ENCODE peak calls at places on chromosome 15, in nine cellular contexts. One of them, this sample, is unnamed.

GRCh38 chr15:25690673-25691543 is 172.2 kb downstream of the ATP10A start:
- DNase-seq in Right ventricle myocardium inferior: no peak
- DNase-seq in fibroblast of lung: peak
- DNase-seq in NCI-H345: no peak
- DNase-seq in NCI-H774: no peak
- DNase-seq in NCI-H1417: no peak
- DNase-seq in SIG-M5: no peak
- DNase-seq in fibroblast of pulmonary artery: peak
- DNase-seq in iPS-NIHi11: no peak
- DNase-seq in this sample: no peak

GRCh38 chr15:59174846-59175831 is 31.5 kb upstream of the LDHAL6B start:
- DNase-seq in Right ventricle myocardium inferior: no peak
- DNase-seq in fibroblast of lung: peak
- DNase-seq in NCI-H345: peak
- DNase-seq in NCI-H774: peak
- DNase-seq in NCI-H1417: peak
- DNase-seq in SIG-M5: no peak
- DNase-seq in fibroblast of pulmonary artery: peak
- DNase-seq in iPS-NIHi11: peak
- DNase-seq in this sample: peak

GRCh38 chr15:70427120-70427519 is 329.4 kb upstream of the TLE3 start:
- DNase-seq in Right ventricle myocardium inferior: no peak
- DNase-seq in fibroblast of lung: no peak
- DNase-seq in NCI-H345: no peak
- DNase-seq in NCI-H774: no peak
- DNase-seq in NCI-H1417: no peak
- DNase-seq in SIG-M5: no peak
- DNase-seq in fibroblast of pulmonary artery: peak
- DNase-seq in iPS-NIHi11: no peak
- DNase-seq in this sample: peak

GRCh38 chr15:31372635-31373091 is 46.0 kb downstream of the KLF13 start:
- DNase-seq in Right ventricle myocardium inferior: peak
- DNase-seq in fibroblast of lung: peak
- DNase-seq in NCI-H345: no peak
- DNase-seq in NCI-H774: no peak
- DNase-seq in NCI-H1417: no peak
- DNase-seq in SIG-M5: no peak
- DNase-seq in fibroblast of pulmonary artery: peak
- DNase-seq in iPS-NIHi11: peak
- DNase-seq in this sample: no peak

GRCh38 chr15:29638781-29639180 is 183.5 kb downstream of the TJP1 start:
- DNase-seq in Right ventricle myocardium inferior: no peak
- DNase-seq in fibroblast of lung: peak
- DNase-seq in NCI-H345: no peak
- DNase-seq in NCI-H774: no peak
- DNase-seq in NCI-H1417: no peak
- DNase-seq in SIG-M5: no peak
- DNase-seq in fibroblast of pulmonary artery: no peak
- DNase-seq in iPS-NIHi11: no peak
- DNase-seq in this sample: no peak

GRCh38 chr15:81939604-81940440 is 106.0 kb downstream of the MEX3B start:
- DNase-seq in Right ventricle myocardium inferior: no peak
- DNase-seq in fibroblast of lung: peak
- DNase-seq in NCI-H345: no peak
- DNase-seq in NCI-H774: no peak
- DNase-seq in NCI-H1417: peak
- DNase-seq in SIG-M5: no peak
- DNase-seq in fibroblast of pulmonary artery: peak
- DNase-seq in iPS-NIHi11: peak
- DNase-seq in this sample: no peak

GRCh38 chr15:63319065-63319464 is 41.7 kb downstream of the APH1B start:
- DNase-seq in Right ventricle myocardium inferior: no peak
- DNase-seq in fibroblast of lung: no peak
- DNase-seq in NCI-H345: no peak
- DNase-seq in NCI-H774: no peak
- DNase-seq in NCI-H1417: no peak
- DNase-seq in SIG-M5: no peak
- DNase-seq in fibroblast of pulmonary artery: no peak
- DNase-seq in iPS-NIHi11: no peak
- DNase-seq in this sample: no peak

GRCh38 chr15:89770041-89770440 is 6.1 kb upstream of the MESP2 start:
- DNase-seq in Right ventricle myocardium inferior: no peak
- DNase-seq in fibroblast of lung: peak
- DNase-seq in NCI-H345: no peak
- DNase-seq in NCI-H774: no peak
- DNase-seq in NCI-H1417: no peak
- DNase-seq in SIG-M5: no peak
- DNase-seq in fibroblast of pulmonary artery: peak
- DNase-seq in iPS-NIHi11: no peak
- DNase-seq in this sample: no peak

GRCh38 chr15:66774001-66774814 is 72.2 kb downstream of the SMAD6 start:
- DNase-seq in Right ventricle myocardium inferior: peak
- DNase-seq in fibroblast of lung: peak
- DNase-seq in NCI-H345: peak
- DNase-seq in NCI-H774: peak
- DNase-seq in NCI-H1417: peak
- DNase-seq in SIG-M5: no peak
- DNase-seq in fibroblast of pulmonary artery: peak
- DNase-seq in iPS-NIHi11: peak
- DNase-seq in this sample: peak

GRCh38 chr15:77656294-77656693 is 23.6 kb upstream of the LINGO1 start:
- DNase-seq in Right ventricle myocardium inferior: no peak
- DNase-seq in fibroblast of lung: no peak
- DNase-seq in NCI-H345: no peak
- DNase-seq in NCI-H774: no peak
- DNase-seq in NCI-H1417: no peak
- DNase-seq in SIG-M5: no peak
- DNase-seq in fibroblast of pulmonary artery: no peak
- DNase-seq in iPS-NIHi11: no peak
- DNase-seq in this sample: no peak

GRCh38 chr15:82647045-82647834 is at the start of gene CPEB1:
- DNase-seq in Right ventricle myocardium inferior: no peak
- DNase-seq in fibroblast of lung: peak
- DNase-seq in NCI-H345: peak
- DNase-seq in NCI-H774: no peak
- DNase-seq in NCI-H1417: no peak
- DNase-seq in SIG-M5: no peak
- DNase-seq in fibroblast of pulmonary artery: peak
- DNase-seq in iPS-NIHi11: peak
- DNase-seq in this sample: no peak

GRCh38 chr15:93029613-93030429 is 59.2 kb downstream of the RGMA start:
- DNase-seq in Right ventricle myocardium inferior: no peak
- DNase-seq in fibroblast of lung: peak
- DNase-seq in NCI-H345: no peak
- DNase-seq in NCI-H774: no peak
- DNase-seq in NCI-H1417: no peak
- DNase-seq in SIG-M5: no peak
- DNase-seq in fibroblast of pulmonary artery: peak
- DNase-seq in iPS-NIHi11: peak
- DNase-seq in this sample: peak

GRCh38 chr15:62920569-62921502 is 121.7 kb upstream of the TPM1 start:
- DNase-seq in Right ventricle myocardium inferior: peak
- DNase-seq in fibroblast of lung: peak
- DNase-seq in NCI-H345: no peak
- DNase-seq in NCI-H774: no peak
- DNase-seq in NCI-H1417: no peak
- DNase-seq in SIG-M5: no peak
- DNase-seq in fibroblast of pulmonary artery: peak
- DNase-seq in iPS-NIHi11: no peak
- DNase-seq in this sample: no peak

GRCh38 chr15:76333720-76334437 is 2.7 kb upstream of the ISL2 start:
- DNase-seq in Right ventricle myocardium inferior: no peak
- DNase-seq in fibroblast of lung: no peak
- DNase-seq in NCI-H345: no peak
- DNase-seq in NCI-H774: no peak
- DNase-seq in NCI-H1417: no peak
- DNase-seq in SIG-M5: no peak
- DNase-seq in fibroblast of pulmonary artery: no peak
- DNase-seq in iPS-NIHi11: peak
- DNase-seq in this sample: peak

GRCh38 chr15:87200149-87200548 is 1056.4 kb downstream of the NTRK3 start:
- DNase-seq in Right ventricle myocardium inferior: no peak
- DNase-seq in fibroblast of lung: no peak
- DNase-seq in NCI-H345: no peak
- DNase-seq in NCI-H774: no peak
- DNase-seq in NCI-H1417: no peak
- DNase-seq in SIG-M5: no peak
- DNase-seq in fibroblast of pulmonary artery: no peak
- DNase-seq in iPS-NIHi11: no peak
- DNase-seq in this sample: no peak

GRCh38 chr15:65869954-65870871 is 922 bp downstream of the RAB11A start:
- DNase-seq in Right ventricle myocardium inferior: peak
- DNase-seq in fibroblast of lung: peak
- DNase-seq in NCI-H345: peak
- DNase-seq in NCI-H774: peak
- DNase-seq in NCI-H1417: no peak
- DNase-seq in SIG-M5: no peak
- DNase-seq in fibroblast of pulmonary artery: peak
- DNase-seq in iPS-NIHi11: peak
- DNase-seq in this sample: peak

GRCh38 chr15:66080791-66081475 is 172.6 kb downstream of the MEGF11 start:
- DNase-seq in Right ventricle myocardium inferior: no peak
- DNase-seq in fibroblast of lung: peak
- DNase-seq in NCI-H345: no peak
- DNase-seq in NCI-H774: no peak
- DNase-seq in NCI-H1417: no peak
- DNase-seq in SIG-M5: no peak
- DNase-seq in fibroblast of pulmonary artery: peak
- DNase-seq in iPS-NIHi11: peak
- DNase-seq in this sample: no peak

GRCh38 chr15:26852980-26853379 is 13.9 kb upstream of the GABRA5 start:
- DNase-seq in Right ventricle myocardium inferior: no peak
- DNase-seq in fibroblast of lung: no peak
- DNase-seq in NCI-H345: no peak
- DNase-seq in NCI-H774: no peak
- DNase-seq in NCI-H1417: no peak
- DNase-seq in SIG-M5: no peak
- DNase-seq in fibroblast of pulmonary artery: no peak
- DNase-seq in iPS-NIHi11: no peak
- DNase-seq in this sample: no peak

GRCh38 chr15:94855018-94855408 is 623.7 kb downstream of the MCTP2 start:
- DNase-seq in Right ventricle myocardium inferior: no peak
- DNase-seq in fibroblast of lung: no peak
- DNase-seq in NCI-H345: no peak
- DNase-seq in NCI-H774: no peak
- DNase-seq in NCI-H1417: no peak
- DNase-seq in SIG-M5: no peak
- DNase-seq in fibroblast of pulmonary artery: no peak
- DNase-seq in iPS-NIHi11: no peak
- DNase-seq in this sample: no peak

GRCh38 chr15:28956491-28956890 is 70.7 kb downstream of the APBA2 start:
- DNase-seq in Right ventricle myocardium inferior: no peak
- DNase-seq in fibroblast of lung: no peak
- DNase-seq in NCI-H345: no peak
- DNase-seq in NCI-H774: no peak
- DNase-seq in NCI-H1417: no peak
- DNase-seq in SIG-M5: no peak
- DNase-seq in fibroblast of pulmonary artery: no peak
- DNase-seq in iPS-NIHi11: no peak
- DNase-seq in this sample: no peak

GRCh38 chr15:62472616-62473299 is 307.7 kb upstream of the C2CD4B start:
- DNase-seq in Right ventricle myocardium inferior: no peak
- DNase-seq in fibroblast of lung: no peak
- DNase-seq in NCI-H345: no peak
- DNase-seq in NCI-H774: no peak
- DNase-seq in NCI-H1417: no peak
- DNase-seq in SIG-M5: no peak
- DNase-seq in fibroblast of pulmonary artery: no peak
- DNase-seq in iPS-NIHi11: peak
- DNase-seq in this sample: peak

GRCh38 chr15:84789762-84790161 is 27.4 kb upstream of the ALPK3 start:
- DNase-seq in Right ventricle myocardium inferior: no peak
- DNase-seq in fibroblast of lung: no peak
- DNase-seq in NCI-H345: no peak
- DNase-seq in NCI-H774: no peak
- DNase-seq in NCI-H1417: no peak
- DNase-seq in SIG-M5: no peak
- DNase-seq in fibroblast of pulmonary artery: no peak
- DNase-seq in iPS-NIHi11: no peak
- DNase-seq in this sample: no peak

GRCh38 chr15:88375234-88375926 is 91.8 kb downstream of the MRPL46 start:
- DNase-seq in Right ventricle myocardium inferior: no peak
- DNase-seq in fibroblast of lung: peak
- DNase-seq in NCI-H345: no peak
- DNase-seq in NCI-H774: no peak
- DNase-seq in NCI-H1417: no peak
- DNase-seq in SIG-M5: no peak
- DNase-seq in fibroblast of pulmonary artery: peak
- DNase-seq in iPS-NIHi11: peak
- DNase-seq in this sample: no peak

GRCh38 chr15:44713006-44713966 is 2.0 kb downstream of the B2M start:
- DNase-seq in Right ventricle myocardium inferior: no peak
- DNase-seq in fibroblast of lung: peak
- DNase-seq in NCI-H345: no peak
- DNase-seq in NCI-H774: no peak
- DNase-seq in NCI-H1417: peak
- DNase-seq in SIG-M5: no peak
- DNase-seq in fibroblast of pulmonary artery: peak
- DNase-seq in iPS-NIHi11: no peak
- DNase-seq in this sample: no peak

GRCh38 chr15:44541282-44541958 is 4.5 kb downstream of the EIF3J start:
- DNase-seq in Right ventricle myocardium inferior: no peak
- DNase-seq in fibroblast of lung: peak
- DNase-seq in NCI-H345: no peak
- DNase-seq in NCI-H774: no peak
- DNase-seq in NCI-H1417: no peak
- DNase-seq in SIG-M5: no peak
- DNase-seq in fibroblast of pulmonary artery: peak
- DNase-seq in iPS-NIHi11: no peak
- DNase-seq in this sample: no peak

GRCh38 chr15:71349736-71350515 is 234.7 kb downstream of the THSD4 start:
- DNase-seq in Right ventricle myocardium inferior: no peak
- DNase-seq in fibroblast of lung: no peak
- DNase-seq in NCI-H345: no peak
- DNase-seq in NCI-H774: no peak
- DNase-seq in NCI-H1417: peak
- DNase-seq in SIG-M5: no peak
- DNase-seq in fibroblast of pulmonary artery: no peak
- DNase-seq in iPS-NIHi11: no peak
- DNase-seq in this sample: no peak

GRCh38 chr15:36332301-36332700 is 247.1 kb upstream of the CDIN1 start:
- DNase-seq in Right ventricle myocardium inferior: no peak
- DNase-seq in fibroblast of lung: peak
- DNase-seq in NCI-H345: no peak
- DNase-seq in NCI-H774: no peak
- DNase-seq in NCI-H1417: no peak
- DNase-seq in SIG-M5: no peak
- DNase-seq in fibroblast of pulmonary artery: peak
- DNase-seq in iPS-NIHi11: no peak
- DNase-seq in this sample: no peak

GRCh38 chr15:74613953-74614743 is 1.5 kb upstream of the CLK3 start:
- DNase-seq in Right ventricle myocardium inferior: peak
- DNase-seq in fibroblast of lung: peak
- DNase-seq in NCI-H345: no peak
- DNase-seq in NCI-H774: no peak
- DNase-seq in NCI-H1417: no peak
- DNase-seq in SIG-M5: no peak
- DNase-seq in fibroblast of pulmonary artery: no peak
- DNase-seq in iPS-NIHi11: peak
- DNase-seq in this sample: peak

GRCh38 chr15:36757189-36757814 is 177.9 kb downstream of the CDIN1 start:
- DNase-seq in Right ventricle myocardium inferior: no peak
- DNase-seq in fibroblast of lung: peak
- DNase-seq in NCI-H345: no peak
- DNase-seq in NCI-H774: no peak
- DNase-seq in NCI-H1417: no peak
- DNase-seq in SIG-M5: peak
- DNase-seq in fibroblast of pulmonary artery: peak
- DNase-seq in iPS-NIHi11: no peak
- DNase-seq in this sample: no peak

GRCh38 chr15:74497584-74497983 is 36.6 kb upstream of the UBL7 start:
- DNase-seq in Right ventricle myocardium inferior: no peak
- DNase-seq in fibroblast of lung: no peak
- DNase-seq in NCI-H345: peak
- DNase-seq in NCI-H774: peak
- DNase-seq in NCI-H1417: peak
- DNase-seq in SIG-M5: no peak
- DNase-seq in fibroblast of pulmonary artery: no peak
- DNase-seq in iPS-NIHi11: no peak
- DNase-seq in this sample: no peak

GRCh38 chr15:65653341-65653740 is 31.6 kb downstream of the SLC24A1 start:
- DNase-seq in Right ventricle myocardium inferior: no peak
- DNase-seq in fibroblast of lung: peak
- DNase-seq in NCI-H345: no peak
- DNase-seq in NCI-H774: no peak
- DNase-seq in NCI-H1417: no peak
- DNase-seq in SIG-M5: no peak
- DNase-seq in fibroblast of pulmonary artery: peak
- DNase-seq in iPS-NIHi11: no peak
- DNase-seq in this sample: no peak